ENCODE peak calls at places on chromosomes 11 and 22, in six cellular contexts. P, H, L, V, A and K are unnamed samples.

GRCh38 chr22:35072939-35073338 is 7.0 kb downstream of the ISX start:
- DNase-seq in P (no peak), A (no peak), L (no peak), H (no peak), V (no peak), K (no peak)

GRCh38 chr11:8732276-8732675 is 49.7 kb downstream of the RPL27A start:
- DNase-seq in L (no peak), V (no peak), P (no peak), A (no peak), H (peak; percentile 78), K (no peak)

GRCh38 chr11:123561046-123561781 is 93.2 kb downstream of the SCN3B start:
- DNase-seq in P (no peak), A (peak; percentile 77), H (no peak), V (no peak), L (no peak), K (no peak)

GRCh38 chr11:125998267-125998666 is 52.4 kb downstream of the VSIG10L2 start:
- DNase-seq in P (no peak), L (no peak), A (no peak), H (no peak), V (no peak), K (no peak)

GRCh38 chr11:104338186-104338585 is 174.2 kb upstream of the PDGFD start:
- DNase-seq in P (no peak), V (no peak), A (no peak), L (no peak), H (no peak), K (no peak)

GRCh38 chr11:12245549-12245986 is 131.8 kb upstream of the PARVA start:
- DNase-seq in A (no peak), P (no peak), H (no peak), L (no peak), V (no peak), K (no peak)

GRCh38 chr11:114815761-114816160 is 137.4 kb downstream of the NXPE2 start:
- DNase-seq in L (no peak), P (no peak), V (no peak), H (no peak), A (no peak), K (no peak)

GRCh38 chr11:36210529-36210928 is 78.7 kb downstream of the COMMD9 start:
- DNase-seq in L (no peak), A (no peak), V (no peak), H (no peak), P (no peak), K (no peak)

GRCh38 chr11:86151188-86152005 is 82.5 kb upstream of the PICALM start:
- DNase-seq in H (no peak), V (no peak), P (no peak), A (peak; percentile 43), L (peak; percentile 72), K (no peak)

GRCh38 chr11:74116719-74117118 is 54.1 kb downstream of the C2CD3 start:
- DNase-seq in L (no peak), V (no peak), A (no peak), H (no peak), P (no peak), K (no peak)

GRCh38 chr11:44619931-44620725 is 54.7 kb downstream of the CD82 start:
- DNase-seq in A (peak; percentile 15), V (peak; percentile 40), H (peak; percentile 73), P (no peak), L (no peak), K (no peak)

GRCh38 chr11:23903044-23903704 is 593.7 kb upstream of the LUZP2 start:
- DNase-seq in V (no peak), L (no peak), P (no peak), A (no peak), H (no peak), K (no peak)

GRCh38 chr11:83265331-83265730 is 20.8 kb downstream of the CCDC90B start:
- DNase-seq in L (no peak), H (no peak), A (no peak), V (no peak), P (no peak), K (no peak)

GRCh38 chr11:89203814-89204213 is 26.1 kb downstream of the TYR start:
- DNase-seq in V (no peak), P (no peak), H (no peak), L (no peak), A (no peak), K (no peak)

GRCh38 chr22:28029962-28030361 is 110.9 kb upstream of the PITPNB start:
- DNase-seq in V (no peak), P (no peak), L (no peak), H (peak; percentile 53), A (no peak), K (no peak)

GRCh38 chr11:8389034-8389996 is 125.6 kb upstream of the LMO1 start:
- DNase-seq in P (no peak), L (no peak), A (peak; percentile 45), V (no peak), H (no peak), K (no peak)

GRCh38 chr22:24685804-24686203 is 82.8 kb downstream of the GGT1 start:
- DNase-seq in P (no peak), A (peak; percentile 43), H (no peak), V (no peak), L (peak; percentile 72), K (no peak)

GRCh38 chr11:494761-495536 is 12.1 kb downstream of the RNH1 start:
- DNase-seq in A (no peak), L (no peak), H (no peak), P (no peak), V (no peak), K (no peak)

GRCh38 chr22:37196539-37197450 is 8.7 kb upstream of the C1QTNF6 start:
- DNase-seq in P (peak; percentile 68), H (peak; percentile 87), A (peak; percentile 92), L (peak; percentile 92), V (peak; percentile 92), K (no peak)

GRCh38 chr11:126861796-126862195 is 138.8 kb downstream of the KIRREL3 start:
- DNase-seq in L (no peak), H (no peak), V (no peak), P (no peak), A (no peak), K (no peak)

GRCh38 chr11:77049081-77049480 is 14.9 kb downstream of the B3GNT6 start:
- DNase-seq in L (no peak), A (no peak), V (no peak), P (no peak), H (no peak), K (no peak)

GRCh38 chr22:45977551-45978274 is 751 bp upstream of the WNT7B start:
- DNase-seq in H (no peak), P (no peak), A (no peak), L (no peak), V (no peak), K (no peak)

GRCh38 chr11:108122166-108122628 is 830 bp downstream of the ACAT1 start:
- DNase-seq in A (no peak), H (no peak), L (no peak), V (peak; percentile 63), P (no peak), K (no peak)

GRCh38 chr22:20089977-20090729 is 10.1 kb downstream of the DGCR8 start:
- DNase-seq in P (no peak), V (no peak), L (no peak), A (no peak), H (peak; percentile 56), K (no peak)

GRCh38 chr11:112255075-112255739 is 5.5 kb downstream of the PLET1 start:
- DNase-seq in H (no peak), V (no peak), A (no peak), P (no peak), L (no peak), K (no peak)

DNA sequence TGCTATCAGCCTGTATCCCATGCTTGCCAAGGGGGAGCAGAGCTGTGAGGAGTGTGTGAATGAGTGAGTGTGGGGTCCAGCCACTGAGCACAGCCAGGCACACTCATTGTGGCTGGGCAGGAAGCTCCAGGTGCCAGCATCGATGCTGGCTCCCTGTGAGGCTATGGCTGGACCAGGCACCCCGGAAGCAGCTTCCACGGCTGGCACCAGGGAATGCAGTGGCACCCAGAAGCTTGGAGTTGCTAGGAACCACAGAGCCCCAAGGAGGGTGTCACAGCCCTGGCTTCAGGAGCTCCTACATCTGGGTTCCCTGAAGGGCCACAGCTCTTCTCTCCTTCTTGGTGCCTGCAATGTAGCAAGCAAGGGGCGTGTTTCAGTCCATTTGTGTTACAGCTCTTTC is 625.9 kb upstream of the RAG2 start:
- DNase-seq in V (no peak), H (peak; percentile 41), P (no peak), L (no peak), A (no peak), K (no peak)
- TF ChIP-seq POLR2A in V (no peak), H (no peak), P (no peak), L (no peak), A (no peak), K (no peak)

GRCh38 chr11:13277719-13278619 is at the start of gene BMAL1:
- DNase-seq in H (peak; percentile 96), V (peak; percentile 76), P (peak; percentile 22), L (peak; percentile 87), A (peak; percentile 74), K (no peak)
- TF ChIP-seq POLR2A in H (no peak), V (peak; percentile 74), P (peak; percentile 93), L (peak; percentile 62), A (peak; percentile 81), K (peak; percentile 69)

DNA sequence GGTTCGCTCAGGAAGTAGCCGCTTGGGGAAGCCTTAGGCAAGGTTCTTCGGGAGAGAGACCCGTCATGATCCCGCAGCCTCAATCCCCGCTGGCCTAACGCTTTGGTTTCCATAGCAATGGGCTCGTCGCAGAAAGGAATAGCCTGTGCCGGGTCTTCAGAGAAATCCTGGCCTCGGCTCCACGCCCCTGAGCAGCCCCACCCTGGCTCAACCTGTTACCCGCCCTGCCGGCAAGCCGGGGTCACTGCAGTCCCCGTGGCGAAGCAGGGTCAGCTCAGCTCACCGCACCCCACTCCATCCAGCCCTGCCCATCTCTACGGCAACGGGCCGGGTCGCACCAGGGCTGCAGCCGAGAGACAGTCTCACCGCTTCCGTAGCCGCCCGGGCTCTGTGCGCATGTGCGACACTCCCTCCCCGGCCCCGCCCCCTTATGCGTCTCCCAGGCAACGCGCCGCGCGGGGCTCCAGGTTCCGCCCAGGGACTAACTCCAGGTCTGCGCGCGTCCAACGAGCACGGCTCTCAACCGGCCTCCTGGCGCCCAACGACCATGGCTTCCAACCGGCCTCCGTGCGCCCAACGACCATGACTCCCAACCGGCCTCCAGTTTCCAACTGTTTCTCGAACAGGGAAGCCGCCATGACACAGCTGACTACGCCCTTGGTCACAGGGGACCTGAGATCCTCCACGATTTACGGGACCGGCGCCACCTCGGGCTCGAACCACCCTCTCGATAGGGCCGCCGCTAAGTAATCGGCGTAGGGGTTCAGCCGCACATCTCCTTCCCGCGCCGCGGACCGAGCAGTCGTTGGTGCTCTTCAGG is at the start of gene DUSP18:
- DNase-seq in H (peak; percentile 98), V (peak; percentile 97), P (peak; percentile 85), L (peak; percentile 98), A (peak; percentile 98), K (peak; percentile 58)
- TF ChIP-seq POLR2A in H (no peak), V (no peak), P (peak; percentile 16), L (no peak), A (peak; percentile 24), K (no peak)

GRCh38 chr11:67999201-67999629 is 4.7 kb downstream of the UNC93B1 start:
- DNase-seq in A (no peak), P (no peak), H (no peak), V (no peak), L (no peak), K (no peak)

GRCh38 chr11:67997460-67997921 is 6.4 kb downstream of the UNC93B1 start:
- DNase-seq in P (no peak), H (peak; percentile 82), V (no peak), A (peak; percentile 14), L (no peak), K (no peak)

GRCh38 chr11:67998150-67999045 is 5.5 kb downstream of the UNC93B1 start:
- DNase-seq in V (no peak), L (no peak), A (peak; percentile 14), H (no peak), P (no peak), K (no peak)

GRCh38 chr11:67996051-67996450 is 7.8 kb downstream of the UNC93B1 start:
- DNase-seq in L (no peak), H (no peak), P (no peak), V (no peak), A (no peak), K (no peak)

GRCh38 chr11:67996622-67997459 is 7.1 kb downstream of the UNC93B1 start:
- DNase-seq in L (peak; percentile 86), H (peak; percentile 89), P (no peak), V (no peak), A (peak; percentile 47), K (no peak)
- TF ChIP-seq POLR2A in L (no peak), H (no peak), P (no peak), V (no peak), A (no peak), K (no peak)